ENCODE peak calls at places on chromosome 12, in eight cellular contexts. Y is glutamatergic neuron; U is GM04504; L is C1 segment of cervical spinal cord; Q is AG10803; D is stimulated activated CD8-positive, alpha-beta memory T cell treated with anti-CD3 and anti-CD28 coated beads, Interleukin-7, amount 100 ng/mL, for 4 hours; P is GM04503; O is activated naive CD8-positive, alpha-beta T cell treated with anti-CD3 and anti-CD28 coated beads, Interleukin-2, amount 10 ng/mL, durations not matched to agents 7 days and 5 days. Z is an unnamed sample.

GRCh38 chr12:56338643-56339422 is at the start of gene IL23A:
- DNase-seq in U (no peak), D (peak; percentile 82), O (peak; percentile 68), Y (no peak), Q (no peak), L (no peak), P (no peak), Z (no peak)

GRCh38 chr12:57619434-57620244 is 8.4 kb downstream of the ARHGEF25 start:
- DNase-seq in L (no peak), Q (no peak), D (no peak), O (no peak), P (no peak), U (no peak), Y (peak; percentile 40), Z (no peak)

GRCh38 chr12:90940872-90941499 is 14.0 kb downstream of the CCER1 start:
- DNase-seq in P (no peak), L (no peak), Y (no peak), Q (peak; percentile 72), U (no peak), D (no peak), O (no peak), Z (no peak)

GRCh38 chr12:43501705-43502104 is 50.3 kb downstream of the ADAMTS20 start:
- DNase-seq in Q (peak; percentile 18), D (no peak), U (peak; percentile 1), L (no peak), O (no peak), P (no peak), Y (no peak), Z (peak; percentile 18)

GRCh38 chr12:132955094-132955932 is 793 bp downstream of the ZNF605 start:
- DNase-seq in Q (peak; percentile 75), U (peak; percentile 23), L (no peak), Y (peak; percentile 18), D (no peak), O (no peak), P (peak; percentile 16), Z (peak; percentile 29)

GRCh38 chr12:17918013-17918412 is 172.0 kb downstream of the RERGL start:
- DNase-seq in L (no peak), P (no peak), U (no peak), Y (no peak), D (no peak), O (no peak), Q (no peak), Z (no peak)

GRCh38 chr12:52119398-52120254 is 40.1 kb downstream of the SMIM41 start:
- DNase-seq in Q (no peak), D (no peak), L (no peak), P (no peak), Y (peak; percentile 55), O (peak; percentile 66), U (no peak), Z (no peak)

GRCh38 chr12:11879306-11879705 is 191.4 kb upstream of the BCL2L14 start:
- DNase-seq in O (no peak), Q (peak; percentile 27), Y (no peak), U (no peak), D (no peak), L (no peak), P (no peak), Z (no peak)

GRCh38 chr12:103800252-103800771 is 40.7 kb downstream of the NT5DC3 start:
- DNase-seq in D (no peak), O (no peak), P (no peak), U (peak; percentile 28), Q (peak; percentile 80), Y (no peak), L (no peak), Z (peak; percentile 59)

GRCh38 chr12:8697120-8697475 is 693 bp upstream of the RIMKLB start:
- DNase-seq in Q (peak; percentile 29), P (no peak), U (no peak), L (no peak), O (no peak), Y (no peak), D (no peak), Z (no peak)

GRCh38 chr12:55743131-55743921 is 404 bp downstream of the GDF11 start:
- DNase-seq in D (peak; percentile 60), Q (peak; percentile 66), O (peak; percentile 73), Y (peak; percentile 78), U (no peak), L (no peak), P (no peak), Z (no peak)

GRCh38 chr12:49842519-49843352 is at the start of gene BCDIN3D:
- DNase-seq in L (peak; percentile 83), U (peak; percentile 82), O (peak; percentile 89), Y (peak; percentile 91), Q (peak; percentile 90), P (peak; percentile 61), D (peak; percentile 87), Z (peak; percentile 84)

GRCh38 chr12:118377005-118377890 is 893 bp downstream of the SUDS3 start:
- DNase-seq in D (no peak), O (no peak), L (no peak), Q (no peak), Y (no peak), P (no peak), U (no peak), Z (no peak)

GRCh38 chr12:74847169-74847568 is 309.5 kb downstream of the ATXN7L3B start:
- DNase-seq in O (no peak), U (no peak), L (no peak), Y (no peak), P (no peak), D (no peak), Q (no peak), Z (no peak)

GRCh38 chr12:25009511-25010092 is 60.7 kb upstream of the BCAT1 start:
- DNase-seq in D (no peak), O (no peak), Q (no peak), Y (no peak), U (no peak), L (no peak), P (no peak), Z (no peak)

GRCh38 chr12:132285991-132286681 is 43.3 kb downstream of the GALNT9 start:
- DNase-seq in D (no peak), U (peak; percentile 3), L (peak; percentile 5), Y (no peak), Q (peak; percentile 38), O (no peak), P (no peak), Z (peak; percentile 32)

GRCh38 chr12:87660987-87661769 is 368.0 kb downstream of the C12orf50 start:
- DNase-seq in Y (no peak), U (no peak), D (no peak), L (no peak), P (no peak), O (no peak), Q (no peak), Z (no peak)

GRCh38 chr12:94849411-94849976 is 154.0 kb downstream of the NDUFA12 start:
- DNase-seq in U (no peak), Q (no peak), P (no peak), D (no peak), L (no peak), O (no peak), Y (no peak), Z (no peak)

GRCh38 chr12:92034858-92035401 is 110.7 kb downstream of the BTG1 start:
- DNase-seq in P (peak; percentile 56), D (peak; percentile 16), Q (peak; percentile 89), U (peak; percentile 77), O (peak; percentile 51), Y (peak; percentile 13), L (peak; percentile 16), Z (peak; percentile 65)

GRCh38 chr12:459430-460258 is at the start of gene B4GALNT3:
- DNase-seq in Q (no peak), D (peak; percentile 47), L (no peak), P (no peak), Y (peak; percentile 67), U (no peak), O (peak; percentile 55), Z (no peak)

GRCh38 chr12:2406903-2407302 is 354.1 kb downstream of the CACNA1C start:
- DNase-seq in Q (no peak), P (no peak), U (no peak), Y (no peak), L (no peak), O (no peak), D (no peak), Z (no peak)

GRCh38 chr12:12506541-12506940 is 56.1 kb downstream of the DUSP16 start:
- DNase-seq in U (peak; percentile 50), Y (no peak), D (no peak), Q (peak; percentile 83), L (no peak), O (no peak), P (peak; percentile 23), Z (peak; percentile 50)

GRCh38 chr12:23950011-23950774 is 723 bp upstream of the SOX5 start:
- DNase-seq in P (no peak), Q (peak; percentile 0), Y (no peak), U (no peak), O (no peak), L (no peak), D (no peak), Z (peak; percentile 69)

GRCh38 chr12:15837141-15837781 is 44.9 kb upstream of the STRAP start:
- DNase-seq in U (peak; percentile 75), O (no peak), L (no peak), D (no peak), Q (peak; percentile 95), P (peak; percentile 88), Y (no peak), Z (no peak)

GRCh38 chr12:50764861-50765324 is 992 bp downstream of the ATF1 start:
- DNase-seq in Y (no peak), O (no peak), U (peak; percentile 7), L (no peak), P (no peak), D (no peak), Q (peak; percentile 39), Z (peak; percentile 21)

GRCh38 chr12:119770146-119770545 is 102.2 kb downstream of the PRKAB1 start:
- DNase-seq in P (no peak), U (no peak), Y (no peak), O (no peak), D (no peak), L (no peak), Q (no peak), Z (no peak)

GRCh38 chr12:102430661-102431060 is 49.7 kb downstream of the IGF1 start:
- DNase-seq in D (no peak), O (no peak), U (no peak), Y (no peak), L (no peak), P (peak; percentile 56), Q (peak; percentile 86), Z (no peak)

GRCh38 chr12:79360269-79360668 is 330.5 kb downstream of the PAWR start:
- DNase-seq in D (no peak), U (no peak), P (no peak), O (no peak), L (no peak), Y (no peak), Q (no peak), Z (no peak)

GRCh38 chr12:80702889-80703605 is 4.4 kb upstream of the MYF6 start:
- DNase-seq in Q (peak; percentile 69), Y (no peak), P (peak; percentile 25), O (no peak), U (peak; percentile 7), L (no peak), D (no peak), Z (no peak)

GRCh38 chr12:6183689-6184441 is 16.3 kb upstream of the CD9 start:
- DNase-seq in P (peak; percentile 46), Y (no peak), O (no peak), D (no peak), Q (peak; percentile 63), L (no peak), U (peak; percentile 53), Z (no peak)

GRCh38 chr12:74953697-74954096 is 255.9 kb downstream of the KCNC2 start:
- DNase-seq in L (no peak), P (no peak), D (no peak), Q (no peak), O (no peak), Y (no peak), U (no peak), Z (no peak)

GRCh38 chr12:111298583-111299436 is 70.1 kb downstream of the PHETA1 start:
- DNase-seq in U (peak; percentile 12), D (no peak), Q (peak; percentile 33), P (no peak), L (peak; percentile 1), Y (peak; percentile 89), O (peak; percentile 65), Z (peak; percentile 15)

GRCh38 chr12:107990325-107990724 is 138.8 kb upstream of the WSCD2 start:
- DNase-seq in O (peak; percentile 30), Y (peak; percentile 78), U (no peak), P (no peak), Q (no peak), L (no peak), D (peak; percentile 1), Z (no peak)

GRCh38 chr12:31259136-31259881 is 66.6 kb downstream of the SINHCAF start:
- DNase-seq in Y (no peak), L (no peak), D (no peak), O (no peak), Q (no peak), P (no peak), U (no peak), Z (no peak)

Z was measured in foreskin melanocyte.